ENCODE peak calls at places on chromosome 13, in ten cellular contexts. K is breast epithelium; X is fibroblast of mammary gland; Y is CD8-positive, alpha-beta T cell; G is HFF-Myc; N is mammary epithelial cell; U is thoracic aorta; S is mucosa of descending colon; E is GM10248; C is body of pancreas. O is an unnamed sample.

GRCh38 chr13:75214846-75215245 is 267.1 kb downstream of the TBC1D4 start:
- DNase-seq in K (no peak), X (no peak), Y (no peak), G (no peak), N (peak), U (no peak), S (no peak), E (no peak), C (no peak), O (no peak)

GRCh38 chr13:102642475-102642874 is 45.7 kb downstream of the TPP2 start:
- DNase-seq in K (peak), X (peak), Y (no peak), G (no peak), N (no peak), U (no peak), S (no peak), E (no peak), C (peak), O (no peak)

GRCh38 chr13:77002590-77003190 is 10.8 kb downstream of the CLN5 start:
- DNase-seq in K (no peak), X (peak), Y (no peak), G (peak), N (peak), U (no peak), S (no peak), E (no peak), C (no peak), O (peak)

GRCh38 chr13:59690857-59691500 is 472.7 kb downstream of the DIAPH3 start:
- DNase-seq in K (no peak), X (peak), Y (no peak), G (no peak), N (no peak), U (no peak), S (no peak), E (no peak), C (no peak), O (peak)

GRCh38 chr13:107266657-107267056 is 698.7 kb upstream of the ARGLU1 start:
- DNase-seq in K (no peak), X (no peak), Y (no peak), G (no peak), N (no peak), U (no peak), S (no peak), E (no peak), C (no peak), O (no peak)

GRCh38 chr13:65597839-65598818 is 1632.0 kb downstream of the PCDH9 start:
- DNase-seq in K (no peak), X (peak), Y (no peak), G (no peak), N (no peak), U (no peak), S (no peak), E (no peak), C (no peak), O (peak)

GRCh38 chr13:92513672-92514071 is 712.9 kb upstream of the GPC6 start:
- DNase-seq in K (no peak), X (no peak), Y (no peak), G (no peak), N (no peak), U (no peak), S (no peak), E (no peak), C (no peak), O (peak)

GRCh38 chr13:45934283-45934682 is 82.7 kb upstream of the SIAH3 start:
- DNase-seq in K (no peak), X (no peak), Y (no peak), G (no peak), N (no peak), U (no peak), S (no peak), E (no peak), C (no peak), O (no peak)

GRCh38 chr13:94390881-94391280 is 88.6 kb downstream of the DCT start:
- DNase-seq in K (no peak), X (no peak), Y (no peak), G (no peak), N (no peak), U (no peak), S (no peak), E (no peak), C (no peak), O (no peak)

GRCh38 chr13:67408823-67409222 is 178.7 kb upstream of the PCDH9 start:
- DNase-seq in K (no peak), X (peak), Y (no peak), G (no peak), N (peak), U (no peak), S (no peak), E (no peak), C (no peak), O (no peak)

GRCh38 chr13:75419656-75420055 is 62.3 kb downstream of the TBC1D4 start:
- DNase-seq in K (no peak), X (no peak), Y (no peak), G (no peak), N (no peak), U (no peak), S (no peak), E (no peak), C (no peak), O (no peak)

GRCh38 chr13:29125145-29125933 is 305.2 kb downstream of the MTUS2 start:
- DNase-seq in K (no peak), X (no peak), Y (no peak), G (no peak), N (no peak), U (no peak), S (no peak), E (peak), C (no peak), O (no peak)

GRCh38 chr13:26022538-26023292 is 29.1 kb downstream of the SHISA2 start:
- DNase-seq in K (peak), X (peak), Y (no peak), G (no peak), N (peak), U (peak), S (peak), E (no peak), C (peak), O (peak)

GRCh38 chr13:40966298-40966697 is 52.8 kb downstream of the ELF1 start:
- DNase-seq in K (no peak), X (no peak), Y (no peak), G (no peak), N (no peak), U (no peak), S (no peak), E (no peak), C (no peak), O (no peak)

GRCh38 chr13:39536274-39536673 is 66.7 kb downstream of the LHFPL6 start:
- DNase-seq in K (no peak), X (peak), Y (no peak), G (no peak), N (no peak), U (no peak), S (no peak), E (no peak), C (no peak), O (no peak)

GRCh38 chr13:103568314-103568713 is 502.1 kb upstream of the SLC10A2 start:
- DNase-seq in K (no peak), X (no peak), Y (no peak), G (no peak), N (no peak), U (no peak), S (no peak), E (no peak), C (no peak), O (no peak)

GRCh38 chr13:59522652-59523051 is 641.1 kb downstream of the DIAPH3 start:
- DNase-seq in K (no peak), X (no peak), Y (no peak), G (no peak), N (no peak), U (no peak), S (no peak), E (no peak), C (no peak), O (no peak)

GRCh38 chr13:64551755-64552154 is 2678.4 kb downstream of the PCDH9 start:
- DNase-seq in K (no peak), X (peak), Y (no peak), G (peak), N (peak), U (no peak), S (no peak), E (no peak), C (no peak), O (peak)

GRCh38 chr13:83221813-83222241 is 660.4 kb downstream of the SLITRK1 start:
- DNase-seq in K (no peak), X (peak), Y (no peak), G (peak), N (peak), U (no peak), S (no peak), E (no peak), C (no peak), O (peak)

GRCh38 chr13:60562081-60562764 is 165.2 kb downstream of the TDRD3 start:
- DNase-seq in K (no peak), X (peak), Y (no peak), G (no peak), N (peak), U (no peak), S (no peak), E (no peak), C (no peak), O (no peak)

GRCh38 chr13:114144606-114145244 is 12.3 kb upstream of the RASA3 start:
- DNase-seq in K (peak), X (no peak), Y (no peak), G (no peak), N (no peak), U (no peak), S (peak), E (no peak), C (no peak), O (no peak)

GRCh38 chr13:114145256-114145655 is 12.8 kb upstream of the RASA3 start:
- DNase-seq in K (peak), X (no peak), Y (no peak), G (no peak), N (no peak), U (no peak), S (peak), E (no peak), C (no peak), O (no peak)

GRCh38 chr13:114145722-114146121 is 13.3 kb upstream of the RASA3 start:
- DNase-seq in K (no peak), X (no peak), Y (no peak), G (no peak), N (no peak), U (no peak), S (peak), E (no peak), C (no peak), O (no peak)

GRCh38 chr13:114142640-114143490 is 10.4 kb upstream of the RASA3 start:
- DNase-seq in K (no peak), X (no peak), Y (peak), G (no peak), N (no peak), U (no peak), S (peak), E (no peak), C (peak), O (no peak)

GRCh38 chr13:114143806-114144605 is 11.6 kb upstream of the RASA3 start:
- DNase-seq in K (peak), X (no peak), Y (no peak), G (no peak), N (no peak), U (no peak), S (peak), E (peak), C (peak), O (no peak)
- TF ChIP-seq CTCF in K (no peak), X (no peak), Y (peak), G (peak), N (no peak), U (no peak), S (no peak), E (peak), C (no peak), O (no peak)

DNA sequence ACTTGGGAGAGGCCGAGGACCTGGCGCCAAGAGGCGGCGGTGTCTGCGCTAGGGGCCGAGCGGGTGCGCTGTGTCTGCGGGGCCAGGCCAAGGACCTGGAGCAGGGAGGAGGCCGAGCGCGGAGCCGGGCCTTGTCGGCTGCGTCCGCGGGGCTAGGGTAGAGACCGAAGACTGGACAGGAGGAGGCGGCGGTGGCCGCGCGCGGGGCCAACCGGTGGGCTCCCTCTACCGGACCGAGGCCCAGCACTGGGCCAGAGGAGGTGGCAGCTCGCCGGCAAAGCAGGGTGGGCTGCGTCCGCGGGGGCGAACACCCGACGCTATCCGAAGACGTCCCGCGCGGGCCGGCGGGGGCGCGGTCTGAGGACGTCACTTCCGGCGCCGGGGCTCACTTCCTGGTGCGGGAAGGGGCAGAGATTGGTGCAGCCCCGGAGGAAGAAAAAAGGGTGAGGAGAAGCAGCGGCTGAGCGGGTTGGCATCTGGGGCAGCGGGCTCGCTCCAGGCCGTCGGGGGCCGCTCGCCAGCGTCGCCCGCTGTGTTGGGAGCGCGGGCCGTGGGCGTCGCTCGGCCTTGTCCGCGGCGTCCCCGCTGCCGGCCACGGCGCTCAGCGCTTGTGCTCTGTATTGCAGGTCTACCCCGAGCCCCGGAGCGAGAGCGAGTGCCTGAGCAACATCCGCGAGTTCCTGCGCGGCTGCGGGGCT is 38.3 kb downstream of the ARHGEF7 start:
- DNase-seq in K (peak), X (peak), Y (peak), G (peak), N (peak), U (peak), S (peak), E (peak), C (peak), O (peak)
- TF ChIP-seq CTCF in K (peak), X (peak), Y (no peak), G (no peak), N (no peak), U (no peak), S (no peak), E (peak), C (no peak), O (no peak)

GRCh38 chr13:44244288-44244687 is 129.3 kb upstream of the SERP2 start:
- DNase-seq in K (no peak), X (peak), Y (no peak), G (no peak), N (peak), U (no peak), S (no peak), E (no peak), C (no peak), O (peak)
- TF ChIP-seq CTCF in K (no peak), X (no peak), Y (no peak), G (no peak), N (no peak), U (no peak), S (no peak), E (no peak), C (no peak), O (no peak)

GRCh38 chr13:37602743-37603381 is 4.3 kb upstream of the POSTN start:
- DNase-seq in K (no peak), X (peak), Y (no peak), G (no peak), N (no peak), U (no peak), S (no peak), E (no peak), C (no peak), O (no peak)

GRCh38 chr13:37608750-37609339 is 10.3 kb upstream of the POSTN start:
- DNase-seq in K (no peak), X (peak), Y (no peak), G (no peak), N (no peak), U (no peak), S (no peak), E (no peak), C (no peak), O (peak)
- TF ChIP-seq CTCF in K (peak), X (peak), Y (no peak), G (peak), N (peak), U (no peak), S (no peak), E (peak), C (no peak), O (peak)

DNA sequence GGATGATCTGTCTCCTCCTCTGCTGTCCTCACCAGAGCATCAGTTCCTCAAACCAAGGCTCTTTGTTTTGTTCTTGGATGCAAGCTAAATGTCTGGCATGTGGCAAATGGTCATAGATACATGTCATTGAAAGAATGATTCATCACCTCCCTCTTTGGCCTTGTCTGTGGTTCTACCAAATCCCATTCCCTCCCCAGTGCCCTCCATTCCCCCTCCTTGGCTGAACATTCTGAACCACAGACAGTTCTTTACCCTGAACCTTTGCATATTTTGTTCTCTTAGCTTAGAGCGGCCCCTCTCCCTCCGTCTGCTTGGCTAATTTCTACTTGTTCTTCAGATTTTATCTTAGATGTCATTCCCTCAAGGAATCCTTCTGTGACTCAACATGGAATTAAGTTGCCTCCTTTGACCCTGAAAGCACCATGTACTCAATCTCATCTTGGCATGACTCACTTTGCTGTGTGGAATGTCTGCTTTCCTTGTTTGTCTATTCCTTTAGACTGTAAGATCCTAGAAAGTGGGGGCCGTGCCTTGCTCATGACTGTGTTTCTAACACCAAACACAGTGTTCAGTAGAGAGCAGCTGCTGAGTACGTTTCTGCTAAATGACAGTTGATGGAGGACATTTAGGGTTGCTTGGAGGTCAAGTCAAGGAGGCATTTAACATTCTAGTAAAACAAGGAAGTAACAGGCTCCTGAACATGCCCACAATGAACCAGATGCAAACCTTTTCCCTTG is 8.1 kb downstream of the ALOX5AP start:
- DNase-seq in K (no peak), X (peak), Y (no peak), G (peak), N (peak), U (peak), S (no peak), E (no peak), C (peak), O (peak)
- TF ChIP-seq CTCF in K (no peak), X (no peak), Y (no peak), G (no peak), N (no peak), U (peak), S (no peak), E (no peak), C (no peak), O (no peak)

GRCh38 chr13:33692531-33692930 is 125.4 kb upstream of the RFC3 start:
- DNase-seq in K (no peak), X (no peak), Y (no peak), G (no peak), N (peak), U (no peak), S (no peak), E (no peak), C (no peak), O (no peak)
- TF ChIP-seq CTCF in K (no peak), X (no peak), Y (no peak), G (no peak), N (no peak), U (no peak), S (no peak), E (no peak), C (no peak), O (no peak)

GRCh38 chr13:62207388-62207787 is 791.7 kb upstream of the PCDH20 start:
- DNase-seq in K (no peak), X (no peak), Y (no peak), G (no peak), N (no peak), U (no peak), S (no peak), E (no peak), C (no peak), O (no peak)

GRCh38 chr13:62209539-62209938 is 793.9 kb upstream of the PCDH20 start:
- DNase-seq in K (no peak), X (no peak), Y (no peak), G (no peak), N (no peak), U (no peak), S (no peak), E (peak), C (no peak), O (no peak)

GRCh38 chr13:62210951-62211350 is 795.3 kb upstream of the PCDH20 start:
- DNase-seq in K (no peak), X (no peak), Y (no peak), G (no peak), N (no peak), U (no peak), S (no peak), E (no peak), C (no peak), O (no peak)

GRCh38 chr13:62212246-62212645 is 796.6 kb upstream of the PCDH20 start:
- DNase-seq in K (no peak), X (no peak), Y (no peak), G (no peak), N (no peak), U (no peak), S (no peak), E (no peak), C (no peak), O (no peak)
- TF ChIP-seq CTCF in K (no peak), X (no peak), Y (no peak), G (no peak), N (no peak), U (no peak), S (no peak), E (no peak), C (no peak), O (no peak)

GRCh38 chr13:97286317-97287046 is 64.3 kb downstream of the MBNL2 start:
- DNase-seq in K (no peak), X (no peak), Y (no peak), G (no peak), N (no peak), U (no peak), S (no peak), E (no peak), C (no peak), O (no peak)
- TF ChIP-seq CTCF in K (no peak), X (no peak), Y (no peak), G (no peak), N (no peak), U (no peak), S (no peak), E (no peak), C (no peak), O (no peak)

GRCh38 chr13:47459512-47459911 is 541.6 kb downstream of the SUCLA2 start:
- DNase-seq in K (no peak), X (peak), Y (no peak), G (no peak), N (no peak), U (no peak), S (no peak), E (no peak), C (no peak), O (no peak)
- TF ChIP-seq CTCF in K (no peak), X (peak), Y (no peak), G (peak), N (no peak), U (no peak), S (no peak), E (no peak), C (no peak), O (peak)